ENCODE peak calls at places on chromosomes 13 and 19, in nine cellular contexts. One of them, this sample, is unnamed.

GRCh38 chr13:39888865-39889810 is 233.7 kb downstream of the COG6 start:
- DNase-seq in stimulated activated CD8-positive, alpha-beta memory T cell treated with anti-CD3 and anti-CD28 coated beads, Interleukin-15, amount 100 ng/mL, for 1 hour: no peak
- DNase-seq in NCI-H774: no peak
- DNase-seq in PC-3: peak
- DNase-seq in DMS53: no peak
- DNase-seq in HEK293T: no peak
- DNase-seq in OCI-LY7: no peak
- DNase-seq in stimulated activated naive B cell treated with anti-CD40 and anti-IgM and Interleukin-4, amounts not matched to agents 10 μg/mL and 1 μg/mL and 100 μg/mL, for 72 hours: no peak
- DNase-seq in A172: no peak
- DNase-seq in this sample: no peak

GRCh38 chr19:11007376-11007775 is 46.5 kb downstream of the SMARCA4 start:
- DNase-seq in stimulated activated CD8-positive, alpha-beta memory T cell treated with anti-CD3 and anti-CD28 coated beads, Interleukin-15, amount 100 ng/mL, for 1 hour: no peak
- DNase-seq in NCI-H774: no peak
- DNase-seq in PC-3: no peak
- DNase-seq in DMS53: no peak
- DNase-seq in HEK293T: no peak
- DNase-seq in OCI-LY7: no peak
- DNase-seq in stimulated activated naive B cell treated with anti-CD40 and anti-IgM and Interleukin-4, amounts not matched to agents 10 μg/mL and 1 μg/mL and 100 μg/mL, for 72 hours: no peak
- DNase-seq in A172: no peak
- DNase-seq in this sample: no peak

GRCh38 chr19:47756953-47757608 is 11.7 kb downstream of the NOP53 start:
- DNase-seq in stimulated activated CD8-positive, alpha-beta memory T cell treated with anti-CD3 and anti-CD28 coated beads, Interleukin-15, amount 100 ng/mL, for 1 hour: no peak
- DNase-seq in NCI-H774: no peak
- DNase-seq in PC-3: no peak
- DNase-seq in DMS53: no peak
- DNase-seq in HEK293T: no peak
- DNase-seq in OCI-LY7: no peak
- DNase-seq in stimulated activated naive B cell treated with anti-CD40 and anti-IgM and Interleukin-4, amounts not matched to agents 10 μg/mL and 1 μg/mL and 100 μg/mL, for 72 hours: no peak
- DNase-seq in A172: no peak
- DNase-seq in this sample: no peak

GRCh38 chr19:44988896-44989563 is 12.2 kb upstream of the RELB start:
- DNase-seq in stimulated activated CD8-positive, alpha-beta memory T cell treated with anti-CD3 and anti-CD28 coated beads, Interleukin-15, amount 100 ng/mL, for 1 hour: peak
- DNase-seq in NCI-H774: no peak
- DNase-seq in PC-3: peak
- DNase-seq in DMS53: peak
- DNase-seq in HEK293T: peak
- DNase-seq in OCI-LY7: peak
- DNase-seq in stimulated activated naive B cell treated with anti-CD40 and anti-IgM and Interleukin-4, amounts not matched to agents 10 μg/mL and 1 μg/mL and 100 μg/mL, for 72 hours: peak
- DNase-seq in A172: no peak
- DNase-seq in this sample: no peak

GRCh38 chr19:58038688-58039204 is 4.9 kb downstream of the ZSCAN1 start:
- DNase-seq in stimulated activated CD8-positive, alpha-beta memory T cell treated with anti-CD3 and anti-CD28 coated beads, Interleukin-15, amount 100 ng/mL, for 1 hour: no peak
- DNase-seq in NCI-H774: no peak
- DNase-seq in PC-3: no peak
- DNase-seq in DMS53: no peak
- DNase-seq in HEK293T: no peak
- DNase-seq in OCI-LY7: no peak
- DNase-seq in stimulated activated naive B cell treated with anti-CD40 and anti-IgM and Interleukin-4, amounts not matched to agents 10 μg/mL and 1 μg/mL and 100 μg/mL, for 72 hours: no peak
- DNase-seq in A172: no peak
- DNase-seq in this sample: no peak

GRCh38 chr13:111911754-111912452 is 155.0 kb upstream of the SOX1 start:
- DNase-seq in stimulated activated CD8-positive, alpha-beta memory T cell treated with anti-CD3 and anti-CD28 coated beads, Interleukin-15, amount 100 ng/mL, for 1 hour: no peak
- DNase-seq in NCI-H774: peak
- DNase-seq in PC-3: no peak
- DNase-seq in DMS53: no peak
- DNase-seq in HEK293T: no peak
- DNase-seq in OCI-LY7: no peak
- DNase-seq in stimulated activated naive B cell treated with anti-CD40 and anti-IgM and Interleukin-4, amounts not matched to agents 10 μg/mL and 1 μg/mL and 100 μg/mL, for 72 hours: no peak
- DNase-seq in A172: no peak
- DNase-seq in this sample: no peak

GRCh38 chr13:114125589-114125988 is 6.8 kb downstream of the RASA3 start:
- DNase-seq in stimulated activated CD8-positive, alpha-beta memory T cell treated with anti-CD3 and anti-CD28 coated beads, Interleukin-15, amount 100 ng/mL, for 1 hour: no peak
- DNase-seq in NCI-H774: no peak
- DNase-seq in PC-3: no peak
- DNase-seq in DMS53: no peak
- DNase-seq in HEK293T: no peak
- DNase-seq in OCI-LY7: no peak
- DNase-seq in stimulated activated naive B cell treated with anti-CD40 and anti-IgM and Interleukin-4, amounts not matched to agents 10 μg/mL and 1 μg/mL and 100 μg/mL, for 72 hours: no peak
- DNase-seq in A172: no peak
- DNase-seq in this sample: no peak

GRCh38 chr13:52127783-52128702 is 830 bp downstream of the NEK5 start:
- DNase-seq in stimulated activated CD8-positive, alpha-beta memory T cell treated with anti-CD3 and anti-CD28 coated beads, Interleukin-15, amount 100 ng/mL, for 1 hour: peak
- DNase-seq in NCI-H774: peak
- DNase-seq in PC-3: peak
- DNase-seq in DMS53: peak
- DNase-seq in HEK293T: peak
- DNase-seq in OCI-LY7: peak
- DNase-seq in stimulated activated naive B cell treated with anti-CD40 and anti-IgM and Interleukin-4, amounts not matched to agents 10 μg/mL and 1 μg/mL and 100 μg/mL, for 72 hours: peak
- DNase-seq in A172: peak
- DNase-seq in this sample: peak

GRCh38 chr13:87052731-87053130 is 618.4 kb upstream of the SLITRK5 start:
- DNase-seq in stimulated activated CD8-positive, alpha-beta memory T cell treated with anti-CD3 and anti-CD28 coated beads, Interleukin-15, amount 100 ng/mL, for 1 hour: no peak
- DNase-seq in NCI-H774: no peak
- DNase-seq in PC-3: peak
- DNase-seq in DMS53: no peak
- DNase-seq in HEK293T: no peak
- DNase-seq in OCI-LY7: no peak
- DNase-seq in stimulated activated naive B cell treated with anti-CD40 and anti-IgM and Interleukin-4, amounts not matched to agents 10 μg/mL and 1 μg/mL and 100 μg/mL, for 72 hours: no peak
- DNase-seq in A172: peak
- DNase-seq in this sample: no peak

GRCh38 chr19:16566161-16566560 is 6.1 kb downstream of the SLC35E1 start:
- DNase-seq in stimulated activated CD8-positive, alpha-beta memory T cell treated with anti-CD3 and anti-CD28 coated beads, Interleukin-15, amount 100 ng/mL, for 1 hour: peak
- DNase-seq in NCI-H774: no peak
- DNase-seq in PC-3: no peak
- DNase-seq in DMS53: no peak
- DNase-seq in HEK293T: no peak
- DNase-seq in OCI-LY7: no peak
- DNase-seq in stimulated activated naive B cell treated with anti-CD40 and anti-IgM and Interleukin-4, amounts not matched to agents 10 μg/mL and 1 μg/mL and 100 μg/mL, for 72 hours: no peak
- DNase-seq in A172: no peak
- DNase-seq in this sample: no peak

GRCh38 chr13:111954681-111955411 is 112.1 kb upstream of the SOX1 start:
- DNase-seq in stimulated activated CD8-positive, alpha-beta memory T cell treated with anti-CD3 and anti-CD28 coated beads, Interleukin-15, amount 100 ng/mL, for 1 hour: no peak
- DNase-seq in NCI-H774: no peak
- DNase-seq in PC-3: peak
- DNase-seq in DMS53: no peak
- DNase-seq in HEK293T: no peak
- DNase-seq in OCI-LY7: no peak
- DNase-seq in stimulated activated naive B cell treated with anti-CD40 and anti-IgM and Interleukin-4, amounts not matched to agents 10 μg/mL and 1 μg/mL and 100 μg/mL, for 72 hours: no peak
- DNase-seq in A172: peak
- DNase-seq in this sample: no peak

This sample was measured in DMS153.